ENCODE peak calls at places on chromosomes 6 and 20, in nine cellular contexts. Y is NCI-H510A; Z is AG09309; B is stimulated activated CD8-positive, alpha-beta memory T cell treated with anti-CD3 and anti-CD28 coated beads, Interleukin-4, amount 100 ng/mL, for 48 hours; Q is fibroblast of lung; H is AML-193; O is fibroblast of the aortic adventitia; A is endothelial cell; S is sciatic nerve. N is an unnamed sample.

GRCh38 chr6:37838209-37838921 is 18.8 kb downstream of the ZFAND3 start:
- DNase-seq in H (peak), S (no peak), Y (no peak), O (peak), B (no peak), A (no peak), Q (no peak), Z (no peak), N (no peak)

GRCh38 chr20:50304883-50305635 is 114.4 kb downstream of the CEBPB start:
- DNase-seq in Y (no peak), S (peak), Z (peak), A (no peak), B (no peak), O (peak), H (no peak), Q (peak), N (peak)

GRCh38 chr20:31560900-31561598 is 44.0 kb upstream of the ID1 start:
- DNase-seq in O (peak), S (no peak), A (no peak), Z (peak), Y (no peak), H (peak), Q (peak), B (no peak), N (peak)

GRCh38 chr6:25442898-25443297 is 163.7 kb downstream of the CARMIL1 start:
- DNase-seq in Q (peak), H (no peak), Y (no peak), O (no peak), A (no peak), Z (no peak), S (no peak), B (no peak), N (no peak)

GRCh38 chr6:34465551-34466241 is at the start of gene PACSIN1:
- DNase-seq in H (no peak), B (no peak), S (no peak), O (no peak), A (peak), Z (no peak), Q (peak), Y (peak), N (no peak)

GRCh38 chr20:49657118-49657901 is 56.4 kb downstream of the B4GALT5 start:
- DNase-seq in A (no peak), Z (peak), B (no peak), Q (peak), H (no peak), S (no peak), Y (no peak), O (peak), N (no peak)

GRCh38 chr6:43784049-43784855 is 14.2 kb downstream of the VEGFA start:
- DNase-seq in B (no peak), O (no peak), A (no peak), S (no peak), H (no peak), Q (no peak), Y (no peak), Z (no peak), N (no peak)

GRCh38 chr6:140039343-140039742 is 664.9 kb upstream of the CITED2 start:
- DNase-seq in O (no peak), H (peak), B (no peak), Y (no peak), Q (no peak), A (no peak), S (no peak), Z (no peak), N (no peak)

GRCh38 chr6:27168586-27169443 is 78.7 kb upstream of the PRSS16 start:
- DNase-seq in H (no peak), B (no peak), Y (no peak), S (no peak), Z (no peak), A (no peak), Q (peak), O (peak), N (no peak)

GRCh38 chr6:36757943-36758508 is 60.4 kb downstream of the RAB44 start:
- DNase-seq in B (no peak), A (no peak), O (no peak), S (no peak), Z (no peak), Y (no peak), H (no peak), Q (no peak), N (no peak)

GRCh38 chr6:137871299-137871698 is 4.2 kb downstream of the TNFAIP3 start:
- DNase-seq in Q (no peak), O (no peak), H (no peak), Z (no peak), S (no peak), Y (no peak), A (no peak), B (peak), N (no peak)

GRCh38 chr6:85464260-85464644 is 14.4 kb downstream of the NT5E start:
- DNase-seq in O (peak), Z (peak), S (no peak), B (peak), A (no peak), Q (peak), Y (no peak), H (peak), N (peak)

GRCh38 chr20:57633945-57634491 is 13.8 kb upstream of the ZBP1 start:
- DNase-seq in Q (no peak), H (no peak), Z (no peak), Y (no peak), S (no peak), B (no peak), A (no peak), O (no peak), N (no peak)

GRCh38 chr6:3625161-3625979 is 126.1 kb downstream of the PXDC1 start:
- DNase-seq in A (no peak), Q (no peak), B (no peak), Y (no peak), S (no peak), H (no peak), Z (no peak), O (no peak), N (no peak)

GRCh38 chr6:14622878-14623542 is 505.4 kb downstream of the CD83 start:
- DNase-seq in B (no peak), O (no peak), S (no peak), Y (no peak), A (no peak), Q (no peak), H (no peak), Z (no peak), N (no peak)

GRCh38 chr6:126054802-126055201 is 68.5 kb downstream of the TRMT11 start:
- DNase-seq in Y (no peak), Q (no peak), H (peak), Z (no peak), B (no peak), O (no peak), A (no peak), S (no peak), N (no peak)

GRCh38 chr20:50283370-50283769 is 92.7 kb downstream of the CEBPB start:
- DNase-seq in Z (no peak), H (no peak), Y (no peak), A (no peak), B (no peak), Q (no peak), S (no peak), O (no peak), N (peak)

GRCh38 chr6:111030008-111031006 is 48.5 kb downstream of the RPF2 start:
- DNase-seq in H (no peak), B (no peak), O (peak), Y (no peak), A (no peak), Z (no peak), S (no peak), Q (no peak), N (no peak)

GRCh38 chr6:71502961-71503360 is 214.3 kb downstream of the OGFRL1 start:
- DNase-seq in B (no peak), H (no peak), Q (no peak), A (no peak), Z (no peak), O (no peak), Y (no peak), S (no peak), N (no peak)

N was measured in RWPE2.